ENCODE peak calls at places on chromosomes 5 and 9, in five cellular contexts. J, P, L, F and C are unnamed samples.

GRCh38 chr9:13033959-13034695 is 245.4 kb downstream of the MPDZ start:
- ATAC-seq in J (no peak), P (peak; percentile 93), L (peak; percentile 91), F (no peak), C (no peak)

GRCh38 chr9:127806871-127807270 is 4.2 kb downstream of the FPGS start:
- ATAC-seq in J (no peak), P (no peak), L (no peak), F (no peak), C (no peak)

GRCh38 chr5:159764283-159764927 is 151.9 kb upstream of the ADRA1B start:
- ATAC-seq in J (no peak), P (no peak), L (no peak), F (peak; percentile 62), C (peak; percentile 42)

GRCh38 chr9:131727184-131727785 is 12.6 kb downstream of the RAPGEF1 start:
- ATAC-seq in J (no peak), P (no peak), L (no peak), F (peak; percentile 4), C (peak; percentile 21)

GRCh38 chr5:168390491-168390890 is 95.8 kb upstream of the RARS1 start:
- ATAC-seq in J (no peak), P (no peak), L (no peak), F (no peak), C (no peak)

GRCh38 chr5:54570923-54571322 is 53.4 kb downstream of the SNX18 start:
- ATAC-seq in J (no peak), P (peak; percentile 77), L (no peak), F (no peak), C (no peak)

GRCh38 chr5:54477941-54478478 is 22.5 kb downstream of the HSPB3 start:
- ATAC-seq in J (no peak), P (no peak), L (no peak), F (no peak), C (no peak)

GRCh38 chr5:79837707-79838620 is 148.3 kb downstream of the CMYA5 start:
- ATAC-seq in J (no peak), P (peak; percentile 60), L (no peak), F (no peak), C (no peak)

GRCh38 chr9:2642068-2642467 is 20.5 kb downstream of the VLDLR start:
- ATAC-seq in J (no peak), P (no peak), L (no peak), F (no peak), C (no peak)

GRCh38 chr9:33029106-33029788 is 4.2 kb downstream of the DNAJA1 start:
- ATAC-seq in J (no peak), P (no peak), L (no peak), F (no peak), C (no peak)

GRCh38 chr5:42605490-42605889 is 151.1 kb upstream of the CCDC152 start:
- ATAC-seq in J (no peak), P (no peak), L (no peak), F (no peak), C (no peak)

GRCh38 chr5:126837907-126838539 is 61.1 kb downstream of the LMNB1 start:
- ATAC-seq in J (no peak), P (no peak), L (peak; percentile 54), F (no peak), C (no peak)

GRCh38 chr5:133454442-133454841 is 157.9 kb downstream of the FSTL4 start:
- ATAC-seq in J (no peak), P (no peak), L (no peak), F (no peak), C (no peak)

GRCh38 chr9:131731237-131731995 is 8.5 kb downstream of the RAPGEF1 start:
- ATAC-seq in J (no peak), P (no peak), L (no peak), F (peak; percentile 0), C (no peak)

GRCh38 chr9:95165004-95165403 is 152.5 kb downstream of the FANCC start:
- ATAC-seq in J (no peak), P (no peak), L (no peak), F (no peak), C (no peak)

GRCh38 chr9:69147041-69147834 is 26.8 kb upstream of the TJP2 start:
- ATAC-seq in J (no peak), P (no peak), L (no peak), F (no peak), C (no peak)

GRCh38 chr5:79875230-79875629 is 115.8 kb downstream of the MTX3 start:
- ATAC-seq in J (no peak), P (peak; percentile 50), L (no peak), F (no peak), C (no peak)

GRCh38 chr9:20286154-20286553 is 336.1 kb downstream of the MLLT3 start:
- ATAC-seq in J (no peak), P (no peak), L (no peak), F (no peak), C (no peak)

GRCh38 chr9:129580211-129580915 is 40.5 kb downstream of the C9orf50 start:
- ATAC-seq in J (peak; percentile 73), P (no peak), L (no peak), F (peak; percentile 59), C (peak; percentile 28)

GRCh38 chr5:80230269-80230992 is 25.4 kb downstream of the SERINC5 start:
- ATAC-seq in J (no peak), P (peak; percentile 59), L (no peak), F (no peak), C (no peak)

GRCh38 chr5:172756764-172757393 is 14.1 kb downstream of the DUSP1 start:
- ATAC-seq in J (no peak), P (no peak), L (no peak), F (no peak), C (no peak)

GRCh38 chr5:125017796-125018195 is 271.4 kb upstream of the ZNF608 start:
- ATAC-seq in J (no peak), P (no peak), L (no peak), F (no peak), C (no peak)

GRCh38 chr9:114372971-114373591 is 14.7 kb downstream of the AKNA start:
- ATAC-seq in J (peak; percentile 97), P (peak; percentile 75), L (peak; percentile 7), F (peak; percentile 88), C (peak; percentile 84)

GRCh38 chr9:112064871-112065270 is 110.2 kb downstream of the SUSD1 start:
- ATAC-seq in J (no peak), P (no peak), L (no peak), F (no peak), C (no peak)

GRCh38 chr9:120937127-120937526 is 10.5 kb upstream of the TRAF1 start:
- ATAC-seq in J (no peak), P (peak; percentile 72), L (no peak), F (no peak), C (no peak)

GRCh38 chr5:173180331-173180730 is 36.0 kb downstream of the BNIP1 start:
- ATAC-seq in J (no peak), P (no peak), L (no peak), F (no peak), C (no peak)